ENCODE peak calls at places on chromosome 10, in seven cellular contexts. I is WTC11; S is ACHN; F is stimulated activated CD8-positive, alpha-beta memory T cell treated with anti-CD3 and anti-CD28 coated beads, Interleukin-7, amount 100 ng/mL, for 4 hours; U is Right ventricle myocardium inferior; H is CD4-positive, alpha-beta T cell; N is stimulated activated naive CD8-positive, alpha-beta T cell treated with anti-CD3 and anti-CD28 coated beads, Interleukin-15, Interleukin-2, amounts not matched to agents 100 U/mL and 50 U/mL, for 24 hours. M is an unnamed sample.

GRCh38 chr10:131934769-131935168 is 34.0 kb downstream of the PPP2R2D start:
- DNase-seq in S (no peak), H (no peak), I (no peak), F (no peak), N (no peak), U (no peak), M (no peak)

GRCh38 chr10:31476088-31476487 is 157.1 kb downstream of the ZEB1 start:
- DNase-seq in F (no peak), S (no peak), I (no peak), N (no peak), H (no peak), U (no peak), M (no peak)

GRCh38 chr10:125795111-125795510 is 19.5 kb upstream of the MMP21 start:
- DNase-seq in I (no peak), U (no peak), H (no peak), S (no peak), N (no peak), F (no peak), M (no peak)

GRCh38 chr10:4532976-4533375 is 293.0 kb upstream of the AKR1E2 start:
- DNase-seq in H (no peak), U (no peak), N (no peak), S (no peak), F (no peak), I (no peak), M (no peak)

GRCh38 chr10:42939685-42940366 is 137.0 kb upstream of the RET start:
- DNase-seq in U (no peak), I (no peak), H (no peak), F (no peak), N (no peak), S (no peak), M (peak)

GRCh38 chr10:99859585-99859984 is 77.1 kb downstream of the ABCC2 start:
- DNase-seq in F (no peak), I (peak), H (no peak), U (no peak), S (peak), N (peak), M (no peak)

GRCh38 chr10:69636273-69636575 is 6.2 kb downstream of the FAM241B start:
- DNase-seq in S (no peak), F (no peak), N (no peak), I (no peak), U (no peak), H (no peak), M (no peak)

GRCh38 chr10:90846746-90847145 is 11.1 kb downstream of the HTR7 start:
- DNase-seq in F (no peak), N (no peak), S (no peak), H (no peak), I (no peak), U (no peak), M (no peak)

GRCh38 chr10:121522841-121523240 is 75.4 kb downstream of the FGFR2 start:
- DNase-seq in U (no peak), H (no peak), N (no peak), F (no peak), I (no peak), S (no peak), M (no peak)

GRCh38 chr10:16644146-16644545 is 122.5 kb upstream of the C1QL3 start:
- DNase-seq in I (no peak), N (no peak), S (no peak), H (no peak), U (no peak), F (no peak), M (no peak)

GRCh38 chr10:60367431-60367830 is 22.2 kb downstream of the ANK3 start:
- DNase-seq in S (no peak), I (no peak), H (no peak), U (no peak), F (no peak), N (no peak), M (no peak)

GRCh38 chr10:48600645-48601505 is 4.0 kb downstream of the ARHGAP22 start:
- DNase-seq in S (no peak), I (no peak), N (no peak), U (no peak), F (no peak), H (no peak), M (no peak)

GRCh38 chr10:88117227-88117626 is 253.8 kb downstream of the PTEN start:
- DNase-seq in N (peak), H (no peak), S (no peak), U (no peak), F (peak), I (no peak), M (no peak)

GRCh38 chr10:103685880-103686669 is 169.3 kb downstream of the SH3PXD2A start:
- DNase-seq in I (peak), N (peak), S (peak), U (peak), H (peak), F (peak), M (no peak)

GRCh38 chr10:62853710-62854109 is 37.5 kb upstream of the EGR2 start:
- DNase-seq in F (peak), I (no peak), U (no peak), N (peak), S (no peak), H (no peak), M (peak)

GRCh38 chr10:35004651-35005050 is 85.5 kb downstream of the CUL2 start:
- DNase-seq in S (no peak), U (no peak), H (no peak), I (no peak), N (no peak), F (no peak), M (no peak)

GRCh38 chr10:98577578-98577977 is 130.8 kb upstream of the HPS1 start:
- DNase-seq in F (no peak), N (no peak), U (no peak), I (no peak), S (peak), H (no peak), M (no peak)

GRCh38 chr10:120542591-120542990 is 85.6 kb downstream of the PLPP4 start:
- DNase-seq in U (no peak), F (no peak), N (no peak), I (no peak), S (no peak), H (no peak), M (no peak)

GRCh38 chr10:7362451-7362850 is 48.4 kb downstream of the SFMBT2 start:
- DNase-seq in F (no peak), H (no peak), I (no peak), N (no peak), U (no peak), S (no peak), M (no peak)

GRCh38 chr10:73553726-73554125 is 37.4 kb downstream of the USP54 start:
- DNase-seq in U (no peak), I (no peak), F (no peak), N (no peak), S (no peak), H (no peak), M (no peak)

GRCh38 chr10:80613466-80613865 is 75.8 kb downstream of the SH2D4B start:
- DNase-seq in N (no peak), F (no peak), S (no peak), U (no peak), H (no peak), I (no peak), M (no peak)

GRCh38 chr10:132684164-132684891 is 101.6 kb downstream of the NKX6-2 start:
- DNase-seq in H (peak), F (no peak), U (no peak), N (peak), I (peak), S (peak), M (peak)

GRCh38 chr10:48496831-48497792 is 107.8 kb downstream of the ARHGAP22 start:
- DNase-seq in I (no peak), F (no peak), U (no peak), S (peak), H (no peak), N (no peak), M (no peak)

GRCh38 chr10:127951861-127952574 is 45.1 kb downstream of the PTPRE start:
- DNase-seq in F (no peak), S (no peak), I (no peak), U (no peak), N (no peak), H (no peak), M (no peak)

GRCh38 chr10:24899571-24899970 is 52.8 kb downstream of the PRTFDC1 start:
- DNase-seq in N (no peak), U (no peak), F (no peak), H (no peak), I (no peak), S (no peak), M (no peak)